ENCODE peak calls at places on chromosomes 13 and 19, in ten cellular contexts. O is aorta; M is kidney epithelial cell; D is dorsolateral prefrontal cortex; X is left ventricle myocardium inferior; Z is CD4-positive, alpha-beta memory T cell; R is GM23338; E is breast epithelium; Q is transverse colon; C is astrocyte of the spinal cord. H is an unnamed sample.

GRCh38 chr19:42528354-42529247 is at the start of gene CEACAM1:
- DNase-seq in O (peak; percentile 56), M (no peak), D (no peak), X (no peak), Z (peak; percentile 35), R (no peak), E (peak; percentile 63), Q (peak; percentile 84), C (no peak), H (peak; percentile 25)

GRCh38 chr19:50858896-50859295 is 4.2 kb downstream of the KLK3 start:
- DNase-seq in O (no peak), M (no peak), D (no peak), X (no peak), Z (no peak), R (peak; percentile 63), E (no peak), Q (peak; percentile 58), C (no peak), H (no peak)

GRCh38 chr13:111177803-111178389 is 62.8 kb downstream of the ARHGEF7 start:
- DNase-seq in O (no peak), M (no peak), D (no peak), X (no peak), Z (no peak), R (no peak), E (no peak), Q (no peak), C (peak; percentile 91), H (no peak)

GRCh38 chr19:48739835-48740704 is at the start of gene RASIP1:
- DNase-seq in O (no peak), M (no peak), D (peak; percentile 47), X (peak; percentile 68), Z (no peak), R (no peak), E (no peak), Q (no peak), C (no peak), H (no peak)

GRCh38 chr13:100512422-100512821 is 76.2 kb downstream of the GGACT start:
- DNase-seq in O (no peak), M (peak; percentile 21), D (no peak), X (no peak), Z (no peak), R (no peak), E (no peak), Q (no peak), C (peak; percentile 61), H (no peak)

GRCh38 chr13:21435710-21436151 is 23.4 kb downstream of the ZDHHC20 start:
- DNase-seq in O (peak; percentile 75), M (peak; percentile 75), D (no peak), X (peak; percentile 31), Z (peak; percentile 12), R (no peak), E (no peak), Q (peak; percentile 63), C (peak; percentile 78), H (no peak)

GRCh38 chr13:104024416-104025170 is 958.4 kb upstream of the SLC10A2 start:
- DNase-seq in O (no peak), M (no peak), D (no peak), X (no peak), Z (no peak), R (no peak), E (no peak), Q (no peak), C (peak; percentile 31), H (no peak)

GRCh38 chr19:11513946-11514345 is 8.3 kb upstream of the ZNF653 start:
- DNase-seq in O (no peak), M (no peak), D (no peak), X (no peak), Z (no peak), R (no peak), E (no peak), Q (no peak), C (no peak), H (no peak)

GRCh38 chr13:79604752-79605151 is 123.8 kb downstream of the NDFIP2 start:
- DNase-seq in O (no peak), M (no peak), D (no peak), X (no peak), Z (no peak), R (peak; percentile 6), E (no peak), Q (no peak), C (no peak), H (no peak)

GRCh38 chr19:51161266-51161665 is 19.2 kb downstream of the SIGLEC7 start:
- DNase-seq in O (no peak), M (no peak), D (no peak), X (no peak), Z (no peak), R (no peak), E (no peak), Q (no peak), C (no peak), H (no peak)

GRCh38 chr13:21033224-21033855 is 28.0 kb downstream of the LATS2 start:
- DNase-seq in O (no peak), M (peak; percentile 45), D (peak; percentile 82), X (no peak), Z (no peak), R (no peak), E (no peak), Q (peak; percentile 35), C (peak; percentile 62), H (no peak)

GRCh38 chr19:6235031-6235951 is 44.5 kb downstream of the MLLT1 start:
- DNase-seq in O (peak; percentile 30), M (no peak), D (no peak), X (peak; percentile 12), Z (no peak), R (no peak), E (no peak), Q (no peak), C (no peak), H (no peak)

GRCh38 chr13:40993119-40993518 is 26.0 kb downstream of the ELF1 start:
- DNase-seq in O (no peak), M (no peak), D (no peak), X (no peak), Z (no peak), R (peak; percentile 53), E (no peak), Q (peak; percentile 26), C (peak; percentile 33), H (no peak)

GRCh38 chr13:40994581-40995230 is 24.4 kb downstream of the ELF1 start:
- DNase-seq in O (no peak), M (no peak), D (no peak), X (no peak), Z (no peak), R (no peak), E (no peak), Q (no peak), C (no peak), H (no peak)

GRCh38 chr13:40995997-40996396 is 23.1 kb downstream of the ELF1 start:
- DNase-seq in O (no peak), M (no peak), D (no peak), X (no peak), Z (no peak), R (no peak), E (no peak), Q (no peak), C (no peak), H (no peak)

GRCh38 chr13:40993987-40994386 is 25.1 kb downstream of the ELF1 start:
- DNase-seq in O (no peak), M (peak; percentile 9), D (no peak), X (no peak), Z (no peak), R (peak; percentile 86), E (no peak), Q (peak; percentile 31), C (no peak), H (no peak)

DNA sequence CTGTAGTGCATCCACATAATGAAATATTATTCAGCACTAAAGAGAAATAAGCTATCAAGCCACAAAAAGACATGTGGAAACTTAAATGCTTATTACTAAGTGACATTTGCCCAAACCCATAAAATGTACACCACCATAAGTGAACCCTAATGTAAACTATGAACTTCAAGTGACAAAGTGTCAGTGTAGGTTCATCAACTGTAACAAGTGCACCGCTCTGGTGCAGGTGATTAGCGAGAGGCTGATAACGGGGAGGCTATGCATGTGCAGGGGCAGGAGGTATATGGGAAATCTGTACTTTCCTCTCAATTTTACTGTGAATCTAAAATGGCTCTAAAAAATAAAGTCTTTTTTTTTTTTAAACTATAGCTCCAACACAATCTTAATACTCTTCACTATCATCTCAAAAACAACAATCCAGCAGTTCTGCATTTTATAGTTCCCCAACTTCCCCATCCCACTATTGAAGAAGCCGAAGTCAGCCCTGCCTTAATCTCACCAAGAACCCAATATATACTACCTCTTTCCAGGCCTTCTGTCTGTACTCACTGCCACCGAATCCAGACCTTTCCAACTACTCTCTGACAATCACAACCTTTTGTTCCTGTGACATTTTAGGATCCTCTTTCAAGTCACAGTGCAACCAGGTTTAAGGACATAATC is 22.6 kb downstream of the ELF1 start:
- DNase-seq in O (no peak), M (no peak), D (no peak), X (no peak), Z (no peak), R (no peak), E (no peak), Q (no peak), C (no peak), H (no peak)
- H3K4me3 ChIP-seq in O (no peak overlapping the region), M (no peak overlapping the region), D (no peak overlapping the region), X (no peak overlapping the region), Z (no peak overlapping the region), R (no peak overlapping the region), E (no peak overlapping the region), Q (no peak overlapping the region), C (no peak overlapping the region), H (no peak overlapping the region)

GRCh38 chr19:40601061-40601973 is at the start of gene LTBP4:
- DNase-seq in O (peak; percentile 78), M (no peak), D (no peak), X (peak; percentile 78), Z (no peak), R (peak; percentile 60), E (no peak), Q (peak; percentile 70), C (no peak), H (no peak)
- H3K4me3 ChIP-seq in O (peak within 1 kb of the TSS; percentile 74), M (peak within 1 kb of the TSS; percentile 30), D (peak within 1 kb of the TSS; percentile 53), X (peak within 1 kb of the TSS; percentile 85), Z (no peak within 1 kb of the TSS), R (peak within 1 kb of the TSS; percentile 53), E (peak within 1 kb of the TSS; percentile 59), Q (peak within 1 kb of the TSS; percentile 35), C (peak within 1 kb of the TSS; percentile 45), H (peak within 1 kb of the TSS; percentile 31)

GRCh38 chr13:32254916-32255743 is 60.0 kb downstream of the ZAR1L start:
- DNase-seq in O (no peak), M (no peak), D (no peak), X (no peak), Z (no peak), R (no peak), E (no peak), Q (no peak), C (no peak), H (no peak)
- H3K4me3 ChIP-seq in O (peak overlapping the region; percentile 84), M (no peak overlapping the region), D (no peak overlapping the region), X (peak overlapping the region; percentile 64), Z (no peak overlapping the region), R (no peak overlapping the region), E (peak overlapping the region; percentile 39), Q (no peak overlapping the region), C (no peak overlapping the region), H (no peak overlapping the region)

DNA sequence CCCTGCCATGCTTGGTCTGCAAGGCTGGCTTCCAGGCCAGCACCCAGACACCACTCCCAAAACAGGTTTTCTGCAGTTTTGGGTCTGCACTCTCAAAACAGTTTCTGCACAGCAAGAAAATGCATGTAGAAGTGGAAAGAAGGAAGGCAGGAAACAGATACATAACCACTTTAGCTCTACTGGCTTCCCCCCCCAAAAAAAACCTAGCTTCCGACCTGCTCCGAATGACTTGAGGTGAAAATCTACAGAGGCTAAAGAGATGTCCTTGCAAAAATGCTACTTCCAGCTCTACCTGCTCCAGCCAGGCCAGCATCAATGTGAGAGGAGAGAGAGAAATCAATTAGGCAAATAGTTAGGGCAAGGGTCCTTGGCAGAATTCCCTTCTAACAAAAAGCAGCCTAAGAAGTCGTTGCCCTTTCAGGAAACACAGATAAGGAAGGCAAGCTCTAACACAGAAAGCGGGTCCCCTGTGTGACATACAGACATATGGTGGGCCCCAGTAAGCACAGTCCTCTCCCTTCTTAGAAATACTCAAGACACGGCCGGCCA is 3.4 kb downstream of the C19orf12 start:
- DNase-seq in O (no peak), M (no peak), D (no peak), X (no peak), Z (no peak), R (no peak), E (no peak), Q (no peak), C (no peak), H (no peak)
- H3K4me3 ChIP-seq in O (no peak overlapping the region), M (no peak overlapping the region), D (no peak overlapping the region), X (no peak overlapping the region), Z (no peak overlapping the region), R (no peak overlapping the region), E (no peak overlapping the region), Q (no peak overlapping the region), C (no peak overlapping the region), H (no peak overlapping the region)

H was measured in Jurkat, Clone E6-1.